ENCODE peak calls at places on chromosomes 2 and 18, in four cellular contexts. G is kidney, L is psoas muscle, E is Peyer's patch. R is an unnamed sample.

GRCh38 chr18:53458944-53459580 is 765.4 kb downstream of the MBD2 start:
- DNase-seq in E (no peak), G (no peak), L (no peak), R (no peak)

GRCh38 chr2:223815186-223815883 is 22.0 kb downstream of the AP1S3 start:
- DNase-seq in L (no peak), E (no peak), G (no peak), R (no peak)

GRCh38 chr2:161122772-161123530 is 37.3 kb upstream of the TANK start:
- DNase-seq in G (no peak), L (no peak), E (peak), R (peak)

GRCh38 chr2:118852605-118853128 is 5.2 kb upstream of the EN1 start:
- DNase-seq in L (no peak), E (no peak), G (no peak), R (no peak)

GRCh38 chr2:43345391-43345813 is 119.0 kb upstream of the ZFP36L2 start:
- DNase-seq in L (peak), G (no peak), E (no peak), R (peak)

GRCh38 chr2:102159295-102159694 is 16.7 kb downstream of the IL1R1 start:
- DNase-seq in E (no peak), G (no peak), L (no peak), R (no peak)

GRCh38 chr2:4354164-4354563 is 650.8 kb downstream of the DCDC2C start:
- DNase-seq in L (no peak), E (no peak), G (no peak), R (no peak)

GRCh38 chr18:8689431-8689830 is 15.9 kb upstream of the MTCL1 start:
- DNase-seq in G (no peak), E (no peak), L (no peak), R (no peak)

GRCh38 chr18:8686556-8686955 is 18.8 kb upstream of the MTCL1 start:
- DNase-seq in L (no peak), E (no peak), G (no peak), R (no peak)

GRCh38 chr18:37612519-37612918 is 46.9 kb upstream of the CELF4 start:
- DNase-seq in E (no peak), G (no peak), L (no peak), R (no peak)

GRCh38 chr18:80159713-80160636 is 50.9 kb downstream of the ADNP2 start:
- DNase-seq in G (no peak), L (peak), E (no peak), R (no peak)

GRCh38 chr2:24466871-24467870 is 23.9 kb upstream of the NCOA1 start:
- DNase-seq in E (no peak), G (no peak), L (no peak), R (no peak)

GRCh38 chr18:53920312-53921075 is 304.0 kb downstream of the MBD2 start:
- DNase-seq in E (no peak), G (no peak), L (no peak), R (no peak)

GRCh38 chr18:61719676-61720075 is 173.1 kb downstream of the RNF152 start:
- DNase-seq in E (no peak), G (no peak), L (no peak), R (no peak)

GRCh38 chr2:30686000-30686399 is 121.2 kb downstream of the CAPN13 start:
- DNase-seq in E (no peak), G (no peak), L (no peak), R (peak)

GRCh38 chr2:18346364-18346763 is 214.1 kb downstream of the RDH14 start:
- DNase-seq in G (no peak), E (no peak), L (no peak), R (no peak)

GRCh38 chr2:201806442-201806841 is at the start of gene CDK15:
- DNase-seq in E (no peak), G (peak), L (no peak), R (peak)

GRCh38 chr2:127857494-127857818 is 499 bp downstream of the POLR2D start:
- DNase-seq in E (no peak), G (no peak), L (no peak), R (peak)

GRCh38 chr2:106189325-106189724 is 4.8 kb downstream of the UXS1 start:
- DNase-seq in L (no peak), G (no peak), E (no peak), R (no peak)

GRCh38 chr2:170696948-170697347 is 18.2 kb upstream of the SP5 start:
- DNase-seq in G (peak), E (no peak), L (no peak), R (no peak)

GRCh38 chr18:59961086-59961485 is 61.3 kb downstream of the PMAIP1 start:
- DNase-seq in E (peak), G (no peak), L (no peak), R (no peak)

GRCh38 chr2:172261292-172261691 is 158.6 kb upstream of the DLX2 start:
- DNase-seq in L (no peak), G (no peak), E (no peak), R (no peak)

GRCh38 chr2:172260379-172260778 is 157.7 kb upstream of the DLX2 start:
- DNase-seq in L (no peak), G (no peak), E (no peak), R (no peak)

GRCh38 chr2:172262486-172262885 is 159.8 kb upstream of the DLX2 start:
- DNase-seq in E (no peak), G (no peak), L (no peak), R (no peak)

GRCh38 chr2:172256886-172257285 is 154.2 kb upstream of the DLX2 start:
- DNase-seq in L (no peak), E (no peak), G (no peak), R (no peak)

GRCh38 chr2:172259835-172260234 is 157.1 kb upstream of the DLX2 start:
- DNase-seq in L (no peak), E (no peak), G (no peak), R (no peak)
- H3K27ac ChIP-seq in L (no peak), E (no peak), G (no peak), R (no peak)

GRCh38 chr2:159606287-159606686 is 10.1 kb downstream of the BAZ2B start:
- DNase-seq in L (no peak), G (no peak), E (no peak), R (no peak)
- H3K27ac ChIP-seq in L (peak), G (no peak), E (no peak), R (no peak)

GRCh38 chr2:32812316-32812715 is 134.4 kb upstream of the LTBP1 start:
- DNase-seq in E (no peak), G (no peak), L (no peak), R (no peak)

GRCh38 chr2:32811696-32812095 is 135.1 kb upstream of the LTBP1 start:
- DNase-seq in L (no peak), E (no peak), G (no peak), R (no peak)

GRCh38 chr2:32807662-32808061 is 139.1 kb upstream of the LTBP1 start:
- DNase-seq in G (no peak), E (no peak), L (no peak), R (no peak)

GRCh38 chr2:32806857-32807256 is 139.9 kb upstream of the LTBP1 start:
- DNase-seq in L (no peak), G (no peak), E (no peak), R (no peak)

GRCh38 chr2:32810909-32811495 is 135.8 kb upstream of the LTBP1 start:
- DNase-seq in E (no peak), L (no peak), G (no peak), R (no peak)
- H3K27ac ChIP-seq in E (no peak), L (no peak), G (no peak), R (no peak)

GRCh38 chr2:67974564-67975430 is 88.0 kb downstream of the C1D start:
- DNase-seq in E (peak), G (peak), L (no peak), R (no peak)

GRCh38 chr2:67970542-67970941 is 92.3 kb downstream of the C1D start:
- DNase-seq in G (no peak), E (no peak), L (no peak), R (no peak)

GRCh38 chr2:67965246-67965645 is 97.6 kb downstream of the C1D start:
- DNase-seq in L (no peak), E (no peak), G (no peak), R (no peak)

GRCh38 chr2:67970071-67970470 is 92.7 kb downstream of the C1D start:
- DNase-seq in G (no peak), L (no peak), E (no peak), R (no peak)
- H3K27ac ChIP-seq in G (no peak), L (no peak), E (no peak), R (no peak)